ENCODE peak calls at places on chromosomes 5 and 9, in nine cellular contexts. Q, S, K, T, O, B, H, V and C are unnamed samples.

GRCh38 chr9:112663681-112664080 is 54.2 kb downstream of the INIP start:
- DNase-seq in Q (no peak), S (no peak), K (no peak), T (no peak), O (no peak), B (no peak), H (no peak), V (no peak), C (no peak)

GRCh38 chr5:128213340-128213739 is 129.8 kb downstream of the SLC12A2 start:
- DNase-seq in Q (peak), S (no peak), K (no peak), T (peak), O (peak), B (no peak), H (no peak), V (peak), C (peak)

GRCh38 chr9:94672811-94673487 is 33.6 kb upstream of the FBP1 start:
- DNase-seq in Q (peak), S (no peak), K (no peak), T (no peak), O (no peak), B (no peak), H (no peak), V (no peak), C (no peak)

GRCh38 chr9:98958271-98958989 is 14.7 kb downstream of the COL15A1 start:
- DNase-seq in Q (peak), S (no peak), K (no peak), T (no peak), O (no peak), B (no peak), H (no peak), V (no peak), C (peak)

GRCh38 chr5:14250094-14250777 is 107.1 kb downstream of the TRIO start:
- DNase-seq in Q (no peak), S (no peak), K (no peak), T (no peak), O (no peak), B (no peak), H (no peak), V (no peak), C (peak)

GRCh38 chr5:36017004-36017403 is 25.8 kb upstream of the UGT3A1 start:
- DNase-seq in Q (no peak), S (no peak), K (no peak), T (no peak), O (no peak), B (no peak), H (no peak), V (no peak), C (no peak)

GRCh38 chr5:105806601-105807000 is 1864.1 kb downstream of the EFNA5 start:
- DNase-seq in Q (no peak), S (no peak), K (no peak), T (no peak), O (no peak), B (no peak), H (no peak), V (no peak), C (no peak)

GRCh38 chr9:78261403-78262001 is 25.6 kb downstream of the CEP78 start:
- DNase-seq in Q (peak), S (no peak), K (no peak), T (no peak), O (peak), B (no peak), H (no peak), V (no peak), C (no peak)

GRCh38 chr9:18723366-18723765 is 249.4 kb downstream of the ADAMTSL1 start:
- DNase-seq in Q (no peak), S (no peak), K (no peak), T (no peak), O (no peak), B (no peak), H (no peak), V (no peak), C (no peak)